ENCODE peak calls at places on chromosomes 3 and 15, in seven cellular contexts. E, O, Z, B, R, A and X are unnamed samples.

GRCh38 chr3:128374746-128375445 is 91.8 kb downstream of the DNAJB8 start:
- DNase-seq in E (peak; percentile 62), R (no peak), Z (no peak), O (no peak), B (no peak), A (no peak), X (no peak)

GRCh38 chr3:15198686-15199085 is 7.4 kb upstream of the CAPN7 start:
- DNase-seq in A (peak; percentile 9), R (no peak), O (no peak), E (no peak), Z (no peak), B (no peak), X (no peak)

GRCh38 chr3:134675726-134676252 is 25.0 kb upstream of the KY start:
- DNase-seq in A (peak; percentile 67), R (no peak), Z (no peak), O (no peak), B (no peak), E (peak; percentile 34), X (no peak)

GRCh38 chr3:171796625-171797264 is 13.5 kb downstream of the PLD1 start:
- DNase-seq in A (no peak), B (no peak), E (no peak), O (no peak), Z (no peak), R (no peak), X (no peak)

GRCh38 chr15:61115679-61116078 is 113.4 kb downstream of the RORA start:
- DNase-seq in O (no peak), A (peak; percentile 12), R (no peak), B (no peak), Z (no peak), E (no peak), X (no peak)

GRCh38 chr15:99143230-99143629 is 38.4 kb downstream of the SYNM start:
- DNase-seq in B (no peak), O (no peak), A (no peak), R (no peak), Z (no peak), E (no peak), X (no peak)

GRCh38 chr3:43363621-43364266 is 77.4 kb downstream of the SNRK start:
- DNase-seq in B (no peak), A (no peak), E (no peak), O (no peak), Z (no peak), R (no peak), X (no peak)

GRCh38 chr3:148741219-148741618 is 43.5 kb downstream of the AGTR1 start:
- DNase-seq in E (no peak), R (no peak), Z (no peak), B (no peak), A (no peak), O (no peak), X (no peak)

GRCh38 chr3:154143873-154144272 is 22.7 kb downstream of the ARHGEF26 start:
- DNase-seq in A (no peak), O (no peak), R (no peak), Z (no peak), B (no peak), E (no peak), X (no peak)

GRCh38 chr15:70091649-70092461 is 5.9 kb downstream of the TLE3 start:
- DNase-seq in A (peak; percentile 27), Z (no peak), E (peak; percentile 16), B (no peak), R (no peak), O (no peak), X (peak; percentile 67)

GRCh38 chr3:58052373-58053273 is 44.4 kb downstream of the FLNB start:
- DNase-seq in B (peak; percentile 77), Z (no peak), O (no peak), A (peak; percentile 98), E (no peak), R (peak; percentile 12), X (peak; percentile 84)

GRCh38 chr3:8497582-8497981 is 4.0 kb upstream of the LMCD1 start:
- DNase-seq in B (no peak), A (peak; percentile 79), O (no peak), R (no peak), Z (no peak), E (no peak), X (no peak)

GRCh38 chr15:85750807-85751730 is 43.7 kb downstream of the KLHL25 start:
- DNase-seq in A (no peak), R (no peak), O (no peak), E (no peak), B (peak; percentile 24), Z (no peak), X (no peak)

GRCh38 chr3:186138272-186138981 is 29.5 kb upstream of the ETV5 start:
- DNase-seq in O (no peak), R (no peak), Z (no peak), A (no peak), E (no peak), B (no peak), X (no peak)

GRCh38 chr15:94252223-94252766 is 20.9 kb downstream of the MCTP2 start:
- DNase-seq in E (no peak), A (no peak), O (no peak), B (no peak), R (no peak), Z (no peak), X (no peak)

GRCh38 chr15:90710436-90710835 is 6.7 kb upstream of the BLM start:
- DNase-seq in R (no peak), B (no peak), E (no peak), O (no peak), A (no peak), Z (no peak), X (no peak)

GRCh38 chr3:60798456-60798855 is 452.8 kb downstream of the FHIT start:
- DNase-seq in R (no peak), Z (no peak), A (no peak), E (no peak), B (no peak), O (no peak), X (no peak)

GRCh38 chr3:127441764-127442163 is 148.8 kb downstream of the TPRA1 start:
- DNase-seq in B (no peak), E (no peak), R (no peak), O (no peak), Z (no peak), A (no peak), X (no peak)

GRCh38 chr3:72336114-72336651 is 512.1 kb downstream of the SHQ1 start:
- DNase-seq in Z (no peak), A (no peak), R (no peak), B (no peak), O (no peak), E (no peak), X (no peak)

GRCh38 chr3:126136428-126137220 is 43.8 kb downstream of the ALDH1L1 start:
- DNase-seq in A (no peak), O (no peak), B (peak; percentile 11), E (no peak), R (no peak), Z (no peak), X (peak; percentile 9)

GRCh38 chr15:99421172-99421656 is 144.6 kb upstream of the MEF2A start:
- DNase-seq in Z (no peak), B (no peak), A (no peak), R (no peak), O (no peak), E (no peak), X (peak; percentile 58)

GRCh38 chr3:61569856-61570255 is 8.5 kb downstream of the PTPRG start:
- DNase-seq in A (no peak), B (no peak), Z (no peak), O (no peak), E (no peak), R (no peak), X (no peak)

GRCh38 chr15:46343527-46343926 is 708.7 kb downstream of the SQOR start:
- DNase-seq in O (no peak), A (no peak), R (no peak), E (no peak), Z (no peak), B (no peak), X (no peak)

GRCh38 chr3:134797080-134797801 is 2.2 kb downstream of the EPHB1 start:
- DNase-seq in E (no peak), A (no peak), R (no peak), B (no peak), Z (no peak), O (no peak), X (no peak)

GRCh38 chr3:45473841-45474240 is 85.5 kb downstream of the LARS2 start:
- DNase-seq in E (no peak), O (no peak), R (no peak), B (no peak), A (peak; percentile 11), Z (no peak), X (no peak)

GRCh38 chr15:91908401-91908800 is 54.9 kb downstream of the SLCO3A1 start:
- DNase-seq in E (no peak), A (peak; percentile 80), B (no peak), R (no peak), Z (no peak), O (peak; percentile 37), X (no peak)

GRCh38 chr3:177448987-177449975 is 252.0 kb upstream of the TBL1XR1 start:
- DNase-seq in O (no peak), E (no peak), B (no peak), R (no peak), A (peak; percentile 99), Z (no peak), X (no peak)

GRCh38 chr15:62069551-62069950 is 2.8 kb downstream of the C2CD4A start:
- DNase-seq in B (no peak), O (no peak), R (no peak), Z (no peak), E (no peak), A (no peak), X (no peak)

GRCh38 chr3:195854628-195855300 is 43.0 kb upstream of the MUC4 start:
- DNase-seq in B (peak; percentile 33), O (no peak), Z (no peak), R (no peak), A (no peak), E (no peak), X (no peak)

GRCh38 chr3:189947948-189948723 is 172.6 kb downstream of the P3H2 start:
- DNase-seq in O (no peak), Z (no peak), B (no peak), E (no peak), R (no peak), A (peak; percentile 56), X (peak; percentile 46)

GRCh38 chr3:21954709-21955108 is 203.7 kb upstream of the ZNF385D start:
- DNase-seq in B (no peak), A (peak; percentile 13), O (no peak), R (no peak), Z (no peak), E (no peak), X (no peak)

GRCh38 chr3:30156586-30157498 is 449.6 kb upstream of the TGFBR2 start:
- DNase-seq in A (no peak), E (no peak), O (no peak), R (no peak), Z (no peak), B (no peak), X (no peak)

GRCh38 chr15:55879181-55879580 is 114.2 kb downstream of the NEDD4 start:
- DNase-seq in B (no peak), O (no peak), E (no peak), Z (no peak), R (no peak), A (peak; percentile 10), X (no peak)

GRCh38 chr15:80744826-80745225 is 34.3 kb upstream of the CEMIP start:
- DNase-seq in O (no peak), R (no peak), E (no peak), Z (no peak), A (peak; percentile 43), B (no peak), X (no peak)